ENCODE peak calls at places on chromosomes 7 and 10, in seven cellular contexts. V, P, O, K, T, L and F are unnamed samples.

GRCh38 chr10:85606401-85606800 is 760.2 kb downstream of the GRID1 start:
- DNase-seq in O (no peak), K (no peak), L (no peak), V (no peak), P (no peak), T (no peak), F (no peak)

GRCh38 chr10:124392651-124393342 is 25.9 kb downstream of the OAT start:
- DNase-seq in L (no peak), K (no peak), P (no peak), T (no peak), O (no peak), V (no peak), F (no peak)

GRCh38 chr10:116690356-116691078 is 51.8 kb downstream of the HSPA12A start:
- DNase-seq in V (no peak), O (no peak), P (no peak), K (peak), T (no peak), L (no peak), F (no peak)

GRCh38 chr7:134627109-134627774 is 19.4 kb upstream of the BPGM start:
- DNase-seq in K (no peak), V (no peak), O (no peak), P (no peak), L (no peak), T (no peak), F (no peak)

GRCh38 chr10:110358869-110359629 is 54.3 kb upstream of the SMNDC1 start:
- DNase-seq in T (no peak), L (no peak), P (no peak), O (no peak), V (peak), K (no peak), F (no peak)

GRCh38 chr10:43082087-43082486 is 5.2 kb downstream of the RET start:
- DNase-seq in T (no peak), V (no peak), L (peak), K (no peak), P (no peak), O (no peak), F (no peak)

GRCh38 chr10:47223236-47223635 is 76.8 kb upstream of the GDF10 start:
- DNase-seq in V (no peak), P (no peak), K (no peak), O (no peak), L (no peak), T (no peak), F (no peak)

GRCh38 chr7:45978010-45978681 is 57.1 kb upstream of the IGFBP3 start:
- DNase-seq in P (no peak), T (no peak), L (no peak), O (no peak), V (peak), K (peak), F (peak)

GRCh38 chr10:104922810-104923209 is 281.7 kb downstream of the SORCS3 start:
- DNase-seq in P (no peak), K (no peak), T (no peak), L (no peak), V (no peak), O (no peak), F (no peak)

GRCh38 chr10:97333601-97334369 is 744 bp downstream of the FRAT2 start:
- DNase-seq in O (no peak), L (peak), K (peak), T (no peak), P (peak), V (peak), F (no peak)

GRCh38 chr7:20438665-20439376 is 108.1 kb downstream of the ITGB8 start:
- DNase-seq in O (no peak), T (no peak), K (no peak), L (no peak), V (no peak), P (no peak), F (no peak)

GRCh38 chr7:130950741-130951140 is 216.7 kb upstream of the KLF14 start:
- DNase-seq in T (no peak), O (no peak), V (no peak), K (no peak), L (no peak), P (no peak), F (no peak)

GRCh38 chr7:116271980-116272886 is 61.9 kb downstream of the TES start:
- DNase-seq in L (no peak), P (no peak), K (peak), T (peak), V (peak), O (no peak), F (peak)

GRCh38 chr10:87860156-87860795 is 3.1 kb downstream of the KLLN start:
- DNase-seq in P (peak), O (peak), L (peak), K (peak), V (peak), T (no peak), F (no peak)

GRCh38 chr7:128687131-128687530 is 15.0 kb downstream of the GARIN1A start:
- DNase-seq in V (no peak), L (no peak), O (no peak), T (no peak), K (no peak), P (no peak), F (no peak)

GRCh38 chr10:33553951-33554571 is 219.6 kb upstream of the NRP1 start:
- DNase-seq in T (no peak), P (no peak), K (no peak), V (no peak), O (no peak), L (peak), F (no peak)

GRCh38 chr7:142362349-142362748 is 104.5 kb upstream of the PRSS58 start:
- DNase-seq in L (no peak), V (no peak), T (no peak), O (no peak), K (no peak), P (no peak), F (no peak)

GRCh38 chr7:978049-978346 is 2.6 kb upstream of the COX19 start:
- DNase-seq in L (no peak), K (no peak), O (no peak), P (no peak), T (no peak), V (no peak), F (no peak)

GRCh38 chr10:132712291-132712690 is 73.7 kb downstream of the NKX6-2 start:
- DNase-seq in K (no peak), P (no peak), O (no peak), T (no peak), L (no peak), V (no peak), F (no peak)

GRCh38 chr7:102404005-102404861 is 8.1 kb downstream of the PRKRIP1 start:
- DNase-seq in K (peak), L (peak), T (no peak), V (peak), O (no peak), P (peak), F (no peak)

GRCh38 chr7:27689045-27689877 is 26.6 kb upstream of the HIBADH start:
- DNase-seq in P (peak), L (no peak), V (peak), T (no peak), O (peak), K (peak), F (no peak)

GRCh38 chr7:111137296-111138195 is 46.6 kb downstream of the LRRN3 start:
- DNase-seq in K (peak), V (peak), L (no peak), O (no peak), P (no peak), T (no peak), F (no peak)

GRCh38 chr7:18459439-18459838 is 36.1 kb upstream of the HDAC9 start:
- DNase-seq in L (no peak), O (no peak), V (no peak), K (no peak), P (no peak), T (no peak), F (no peak)